ENCODE peak calls at places on chromosome 20, in eight cellular contexts. Y, V, X, H, S, O, I and J are unnamed samples.
A peak's percentile ranks its signal among the peaks of the same experiment; 100 is the strongest.

GRCh38 chr20:4711511-4711910 is 10.2 kb upstream of the PRND start:
- DNase-seq in Y (no peak), V (no peak), X (no peak), H (no peak), S (no peak), O (no peak), I (no peak), J (no peak)

GRCh38 chr20:62515826-62516225 is 40.0 kb upstream of the GATA5 start:
- DNase-seq in Y (no peak), V (no peak), X (no peak), H (no peak), S (no peak), O (no peak), I (no peak), J (no peak)

GRCh38 chr20:62067547-62068260 is 2.0 kb upstream of the TAF4 start:
- DNase-seq in Y (no peak), V (no peak), X (no peak), H (no peak), S (no peak), O (no peak), I (no peak), J (no peak)

GRCh38 chr20:57426156-57426769 is 35.1 kb downstream of the RBM38 start:
- DNase-seq in Y (peak; percentile 37), V (no peak), X (no peak), H (no peak), S (no peak), O (no peak), I (no peak), J (no peak)

GRCh38 chr20:48965189-48965910 is 43.8 kb downstream of the ARFGEF2 start:
- DNase-seq in Y (no peak), V (no peak), X (peak; percentile 29), H (peak; percentile 72), S (no peak), O (peak; percentile 9), I (no peak), J (no peak)

GRCh38 chr20:10300582-10301108 is 82.0 kb downstream of the SNAP25 start:
- DNase-seq in Y (no peak), V (no peak), X (no peak), H (no peak), S (no peak), O (no peak), I (no peak), J (no peak)

GRCh38 chr20:48217191-48217590 is 431.9 kb upstream of the SULF2 start:
- DNase-seq in Y (no peak), V (no peak), X (no peak), H (no peak), S (no peak), O (no peak), I (no peak), J (no peak)

GRCh38 chr20:61166324-61166723 is 85.7 kb upstream of the CDH4 start:
- DNase-seq in Y (no peak), V (no peak), X (peak; percentile 57), H (no peak), S (no peak), O (no peak), I (no peak), J (no peak)

GRCh38 chr20:44491635-44492395 is 16.1 kb downstream of the TTPAL start:
- DNase-seq in Y (no peak), V (peak; percentile 82), X (peak; percentile 92), H (peak; percentile 67), S (no peak), O (peak; percentile 42), I (no peak), J (no peak)

GRCh38 chr20:19253316-19253715 is 40.9 kb downstream of the SLC24A3 start:
- DNase-seq in Y (no peak), V (no peak), X (peak; percentile 33), H (no peak), S (no peak), O (no peak), I (no peak), J (no peak)

GRCh38 chr20:54002741-54003140 is 67.7 kb downstream of the BCAS1 start:
- DNase-seq in Y (no peak), V (no peak), X (no peak), H (no peak), S (no peak), O (no peak), I (no peak), J (no peak)

GRCh38 chr20:56504373-56505005 is 20.1 kb upstream of the FAM209A start:
- DNase-seq in Y (no peak), V (no peak), X (no peak), H (no peak), S (no peak), O (no peak), I (no peak), J (no peak)

GRCh38 chr20:11234181-11234969 is 560.6 kb upstream of the JAG1 start:
- DNase-seq in Y (no peak), V (no peak), X (peak; percentile 18), H (peak; percentile 16), S (no peak), O (no peak), I (no peak), J (no peak)

GRCh38 chr20:44717986-44718385 is 2.8 kb downstream of the CCN5 start:
- DNase-seq in Y (no peak), V (no peak), X (no peak), H (no peak), S (no peak), O (no peak), I (no peak), J (no peak)

GRCh38 chr20:23083553-23084220 is 2.4 kb downstream of the CD93 start:
- DNase-seq in Y (no peak), V (no peak), X (no peak), H (no peak), S (no peak), O (no peak), I (no peak), J (no peak)
- H3K4me3 ChIP-seq in Y (no peak overlapping the region), V (peak overlapping the region; percentile 39), X (no peak overlapping the region), H (no peak overlapping the region), S (peak overlapping the region; percentile 37), O (no peak overlapping the region), I (no peak overlapping the region), J (no peak overlapping the region)

DNA sequence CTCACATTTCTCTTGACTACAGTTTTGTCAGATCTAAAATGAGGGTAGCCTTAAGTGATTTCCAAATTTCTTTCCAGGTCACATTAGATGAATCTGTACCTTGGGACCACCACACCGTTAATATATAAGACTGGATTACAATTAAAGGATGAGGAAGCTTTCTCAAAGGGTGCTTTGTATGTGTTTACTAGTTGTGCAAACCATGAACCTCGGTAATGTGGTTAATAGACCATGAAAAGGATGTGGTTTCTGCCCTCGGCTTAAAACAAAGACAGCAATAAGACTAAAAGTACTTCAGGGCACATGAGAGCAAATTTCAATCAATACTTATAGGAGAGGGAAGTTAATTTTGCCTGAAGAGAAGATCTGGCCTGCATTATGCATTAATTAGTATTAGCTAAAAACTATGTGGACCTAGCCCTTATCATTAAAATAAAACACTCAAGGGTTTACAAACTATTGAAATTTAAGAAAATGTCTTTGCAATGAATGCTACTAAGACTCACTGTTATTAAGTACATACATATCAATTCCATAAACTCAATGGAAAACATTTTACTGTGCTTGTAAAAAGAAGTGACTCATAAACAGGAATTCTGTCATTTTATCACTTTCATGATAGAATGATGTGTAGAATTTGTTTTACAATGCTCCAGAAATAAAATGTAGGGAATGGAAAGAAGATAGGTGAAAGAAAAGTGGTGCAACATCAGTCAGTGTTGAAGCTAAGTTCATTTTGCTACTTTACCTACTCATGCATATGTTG is 936 bp upstream of the TMX4 start:
- DNase-seq in Y (no peak), V (no peak), X (no peak), H (no peak), S (no peak), O (peak; percentile 20), I (no peak), J (no peak)
- H3K4me3 ChIP-seq in Y (no peak overlapping the region), V (peak overlapping the region; percentile 80), X (no peak overlapping the region), H (no peak overlapping the region), S (peak overlapping the region; percentile 90), O (no peak overlapping the region), I (no peak overlapping the region), J (no peak overlapping the region)

GRCh38 chr20:52893498-52893897 is 78.7 kb upstream of the TSHZ2 start:
- DNase-seq in Y (no peak), V (no peak), X (no peak), H (no peak), S (no peak), O (no peak), I (no peak), J (no peak)

GRCh38 chr20:52890130-52890529 is 82.0 kb upstream of the TSHZ2 start:
- DNase-seq in Y (no peak), V (no peak), X (no peak), H (no peak), S (no peak), O (no peak), I (no peak), J (no peak)

GRCh38 chr20:52892023-52892422 is 80.1 kb upstream of the TSHZ2 start:
- DNase-seq in Y (no peak), V (no peak), X (no peak), H (no peak), S (no peak), O (no peak), I (no peak), J (no peak)

GRCh38 chr20:52889225-52889624 is 82.9 kb upstream of the TSHZ2 start:
- DNase-seq in Y (no peak), V (no peak), X (peak; percentile 0), H (no peak), S (no peak), O (peak; percentile 10), I (peak; percentile 35), J (no peak)

DNA sequence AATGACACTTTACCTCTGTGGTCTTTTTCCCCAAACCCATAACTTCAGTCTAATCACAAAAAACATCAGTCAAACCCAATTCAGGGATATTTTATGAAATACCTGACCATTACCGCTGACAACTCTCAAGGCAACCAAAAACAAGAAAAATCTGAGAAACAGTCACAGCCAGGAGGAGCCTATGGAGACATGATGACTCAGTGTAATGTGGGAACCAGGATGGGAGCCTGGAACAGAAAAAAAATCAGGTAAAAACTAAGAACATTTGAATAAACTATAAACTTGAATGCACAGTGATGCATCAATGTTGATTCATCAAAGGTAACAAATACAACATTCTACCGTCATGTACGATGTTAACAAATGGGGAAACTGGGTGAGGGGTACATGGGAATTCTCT is 84.1 kb upstream of the TSHZ2 start:
- DNase-seq in Y (no peak), V (no peak), X (no peak), H (no peak), S (no peak), O (no peak), I (no peak), J (no peak)
- H3K4me3 ChIP-seq in Y (no peak overlapping the region), V (no peak overlapping the region), X (no peak overlapping the region), H (no peak overlapping the region), S (no peak overlapping the region), O (no peak overlapping the region), I (no peak overlapping the region), J (no peak overlapping the region)

DNA sequence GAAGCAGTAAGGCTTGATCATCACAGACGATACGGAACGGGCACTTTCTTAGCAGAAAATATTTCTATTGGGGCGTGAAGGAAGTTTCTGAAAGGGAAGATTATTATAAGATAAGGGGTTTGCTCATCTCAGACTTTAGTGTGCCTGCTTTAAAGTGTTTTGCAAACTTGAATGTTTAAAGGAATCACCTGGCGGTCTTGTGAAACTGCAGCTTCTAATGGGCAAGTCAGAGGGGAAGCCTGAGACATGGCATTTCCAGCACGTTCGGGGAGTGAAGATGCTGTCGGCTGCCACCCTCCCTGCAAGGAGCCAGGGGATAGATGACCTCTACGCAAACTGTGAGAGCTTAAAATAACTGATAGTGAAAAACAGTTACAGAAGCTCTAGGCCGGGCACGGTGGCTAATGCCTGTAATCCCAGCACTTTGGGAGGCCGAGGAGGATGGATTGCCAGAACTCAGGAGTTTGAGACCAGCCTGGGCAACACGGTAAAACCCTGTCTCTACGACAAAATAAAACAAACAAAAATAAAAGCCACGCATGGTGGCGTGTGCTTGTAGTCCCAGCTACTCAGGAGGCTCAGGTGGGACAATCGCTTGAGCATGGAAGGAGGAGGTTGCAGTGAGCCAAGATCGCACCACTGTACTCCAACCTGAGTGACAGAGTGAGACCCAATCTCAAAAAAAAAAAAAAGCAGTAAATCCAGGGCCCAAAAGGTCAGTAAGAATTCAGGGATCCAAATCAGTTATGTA is 2.3 kb upstream of the KIF16B start:
- DNase-seq in Y (no peak), V (no peak), X (no peak), H (no peak), S (no peak), O (no peak), I (no peak), J (no peak)
- H3K4me3 ChIP-seq in Y (peak overlapping the region; percentile 86), V (peak overlapping the region; percentile 50), X (no peak overlapping the region), H (peak overlapping the region; percentile 44), S (peak overlapping the region; percentile 94), O (peak overlapping the region; percentile 43), I (peak overlapping the region; percentile 34), J (no peak overlapping the region)